ENCODE peak calls at places on chromosomes 4 and X, in ten cellular contexts. S is ACHN; U is stimulated activated CD4-positive, alpha-beta T cell treated with anti-CD3 and anti-CD28 coated beads, Interleukin-15, amount 100 ng/mL, for 24 hours; Q is fibroblast of mammary gland; Z is amniotic epithelial cell; E is kidney; W is NCI-H2029; F is ovary; H is HT1080; N is naive B cell. R is an unnamed sample.

GRCh38 chrX:40552768-40553167 is 28.0 kb upstream of the ATP6AP2 start:
- DNase-seq in S (peak), H (no peak), N (no peak), E (no peak), F (no peak), Q (peak), W (no peak), U (no peak), Z (no peak), R (no peak)

GRCh38 chr4:107718351-107718965 is 1.6 kb downstream of the PAPSS1 start:
- DNase-seq in S (no peak), E (no peak), U (no peak), H (no peak), N (peak), Q (peak), W (no peak), Z (peak), F (no peak), R (no peak)

GRCh38 chrX:41145920-41146608 is 60.8 kb downstream of the USP9X start:
- DNase-seq in Z (peak), W (no peak), N (no peak), S (peak), H (peak), Q (peak), U (no peak), F (no peak), E (no peak), R (no peak)

GRCh38 chrX:19747672-19748610 is 139.5 kb downstream of the SH3KBP1 start:
- DNase-seq in F (no peak), U (peak), Z (no peak), N (peak), W (no peak), H (no peak), Q (no peak), E (no peak), S (no peak), R (no peak)

GRCh38 chrX:11540532-11541377 is 125.0 kb downstream of the ARHGAP6 start:
- DNase-seq in Z (no peak), E (peak), F (no peak), U (no peak), S (no peak), N (no peak), H (no peak), W (no peak), Q (no peak), R (no peak)

GRCh38 chr4:57193996-57194675 is 84.0 kb upstream of the IGFBP7 start:
- DNase-seq in W (no peak), U (no peak), Z (no peak), F (no peak), E (peak), Q (no peak), H (no peak), S (no peak), N (no peak), R (no peak)

GRCh38 chrX:46036508-46036907 is 508.7 kb downstream of the ZNF674 start:
- DNase-seq in F (no peak), N (no peak), S (no peak), E (no peak), Z (peak), H (no peak), Q (peak), W (no peak), U (no peak), R (no peak)

GRCh38 chrX:51902651-51903050 is 9.2 kb downstream of the MAGED1 start:
- DNase-seq in S (no peak), H (no peak), W (no peak), Z (no peak), N (no peak), Q (no peak), E (no peak), U (no peak), F (no peak), R (no peak)

GRCh38 chr4:26083987-26084386 is 170.0 kb downstream of the SMIM20 start:
- DNase-seq in E (no peak), S (peak), W (peak), F (no peak), H (peak), Q (peak), N (no peak), Z (peak), U (peak), R (peak)

GRCh38 chr4:90174622-90175023 is 47.4 kb downstream of the CCSER1 start:
- DNase-seq in F (no peak), N (no peak), U (no peak), E (no peak), S (no peak), W (no peak), Z (no peak), H (no peak), Q (no peak), R (no peak)

GRCh38 chr4:38009421-38009820 is 49.2 kb downstream of the PTTG2 start:
- DNase-seq in Z (no peak), S (no peak), N (no peak), F (no peak), Q (no peak), H (no peak), U (no peak), W (no peak), E (no peak), R (no peak)

GRCh38 chr4:1773754-1774153 is 19.3 kb upstream of the FGFR3 start:
- DNase-seq in W (no peak), E (no peak), N (no peak), S (no peak), Q (no peak), F (no peak), H (no peak), Z (no peak), U (no peak), R (no peak)

GRCh38 chr4:76305971-76306881 is at the start of gene STBD1:
- DNase-seq in E (peak), N (no peak), S (peak), Q (peak), H (peak), U (peak), F (peak), Z (peak), W (no peak), R (peak)

GRCh38 chrX:149982310-149982709 is 44.0 kb upstream of the EOLA2 start:
- DNase-seq in Q (no peak), S (no peak), U (no peak), E (no peak), Z (no peak), F (no peak), H (no peak), W (no peak), N (no peak), R (no peak)

GRCh38 chr4:143337600-143338287 is 1.1 kb downstream of the GAB1 start:
- DNase-seq in N (no peak), S (peak), W (no peak), H (peak), Z (no peak), F (peak), U (peak), E (peak), Q (peak), R (peak)

GRCh38 chr4:150130953-150131352 is 52.7 kb downstream of the DCLK2 start:
- DNase-seq in Q (peak), S (no peak), W (peak), E (no peak), F (no peak), Z (no peak), H (peak), N (no peak), U (no peak), R (no peak)

GRCh38 chr4:151672996-151673395 is 87.8 kb downstream of the GATB start:
- DNase-seq in N (no peak), Q (no peak), S (no peak), W (no peak), H (no peak), U (no peak), E (no peak), Z (no peak), F (no peak), R (no peak)

GRCh38 chrX:68938244-68939004 is 109.6 kb downstream of the EFNB1 start:
- DNase-seq in Q (peak), S (no peak), H (peak), U (no peak), W (no peak), Z (peak), E (peak), N (no peak), F (no peak), R (no peak)

GRCh38 chrX:107659286-107659685 is 31.0 kb downstream of the PRPS1 start:
- DNase-seq in W (no peak), Z (no peak), F (no peak), E (no peak), U (no peak), S (no peak), Q (no peak), H (no peak), N (no peak), R (no peak)

GRCh38 chrX:2703991-2704369 is 12.9 kb downstream of the CD99 start:
- DNase-seq in Z (no peak), H (no peak), N (no peak), E (no peak), Q (peak), F (no peak), U (no peak), S (no peak), W (no peak), R (peak)

GRCh38 chr4:133320576-133321170 is 171.6 kb downstream of the PCDH10 start:
- DNase-seq in W (no peak), Z (peak), N (no peak), S (peak), H (peak), U (no peak), F (no peak), Q (peak), E (no peak), R (no peak)

GRCh38 chr4:110049951-110050925 is 137.6 kb downstream of the EGF start:
- DNase-seq in S (peak), W (no peak), U (peak), H (peak), F (no peak), Z (peak), Q (peak), E (no peak), N (peak), R (peak)

GRCh38 chrX:69285881-69286545 is 120.8 kb upstream of the PJA1 start:
- DNase-seq in S (peak), E (peak), U (peak), F (peak), W (peak), Z (peak), N (peak), Q (peak), H (peak), R (peak)

GRCh38 chr4:159090255-159090654 is 12.6 kb upstream of the RAPGEF2 start:
- DNase-seq in H (no peak), W (no peak), E (no peak), F (no peak), N (no peak), U (no peak), S (no peak), Q (no peak), Z (no peak), R (no peak)

GRCh38 chr4:128782076-128782715 is 27.3 kb upstream of the JADE1 start:
- DNase-seq in N (peak), Z (no peak), U (peak), E (no peak), W (no peak), Q (no peak), S (no peak), F (no peak), H (no peak), R (peak)

GRCh38 chr4:174749091-174749490 is 80.0 kb downstream of the GLRA3 start:
- DNase-seq in N (no peak), Z (peak), Q (peak), H (peak), E (no peak), U (no peak), F (no peak), W (no peak), S (no peak), R (no peak)

GRCh38 chr4:103008875-103009729 is 10.4 kb downstream of the SLC9B1 start:
- DNase-seq in Z (peak), W (peak), F (no peak), N (peak), U (no peak), S (peak), E (peak), Q (peak), H (peak), R (no peak)

GRCh38 chrX:103250977-103251376 is 4.0 kb downstream of the TCEAL8 start:
- DNase-seq in Z (peak), S (no peak), H (no peak), W (no peak), E (no peak), N (no peak), U (no peak), F (no peak), Q (no peak), R (no peak)

GRCh38 chr4:127975121-127975770 is 10.0 kb downstream of the ABHD18 start:
- DNase-seq in U (no peak), Z (peak), F (no peak), Q (peak), E (no peak), H (peak), N (no peak), W (peak), S (no peak), R (no peak)

GRCh38 chr4:121726642-121727268 is 30.0 kb upstream of the ANXA5 start:
- DNase-seq in F (no peak), N (peak), Q (peak), Z (peak), W (peak), U (peak), S (peak), E (no peak), H (peak), R (no peak)

GRCh38 chrX:15849555-15849954 is 5.1 kb downstream of the AP1S2 start:
- DNase-seq in H (peak), Z (peak), W (no peak), Q (peak), N (no peak), U (no peak), E (no peak), S (no peak), F (no peak), R (no peak)

GRCh38 chrX:357693-358471 is 28.8 kb downstream of the PPP2R3B start:
- DNase-seq in W (no peak), H (peak), F (no peak), Z (peak), U (peak), N (no peak), Q (peak), S (peak), E (peak), R (no peak)

GRCh38 chrX:111168314-111168713 is 72.3 kb downstream of the PAK3 start:
- DNase-seq in N (no peak), W (no peak), E (no peak), F (no peak), U (no peak), Q (peak), S (peak), H (peak), Z (peak), R (no peak)

GRCh38 chr4:184755278-184755677 is 21.4 kb upstream of the CENPU start:
- DNase-seq in N (no peak), W (no peak), U (no peak), Q (peak), E (no peak), S (no peak), H (peak), Z (peak), F (no peak), R (peak)

GRCh38 chr4:120517966-120518365 is 404.6 kb downstream of the PRDM5 start:
- DNase-seq in S (peak), H (peak), U (no peak), Z (peak), N (no peak), E (no peak), Q (peak), W (peak), F (no peak), R (peak)

R was measured in uterus.